ENCODE peak calls at places on chromosomes 11 and 22, in eight cellular contexts. R is T-helper 1 cell; W is fibroblast of the conjunctiva; H is DND-41; P is effector CD4-positive, alpha-beta T cell; F is kidney; Y is left ventricle myocardium inferior; A is OCI-LY7. V is an unnamed sample.

GRCh38 chr22:46201059-46201757 is 48.9 kb downstream of the CDPF1 start:
- DNase-seq in R (no peak), W (no peak), H (no peak), P (no peak), F (no peak), Y (no peak), A (no peak), V (no peak)

GRCh38 chr11:33774356-33775063 is at the start of gene FBXO3:
- DNase-seq in R (peak; percentile 86), W (peak; percentile 31), H (peak; percentile 91), P (peak; percentile 88), F (peak; percentile 96), Y (peak; percentile 90), A (peak; percentile 93), V (peak; percentile 87)

GRCh38 chr11:104259121-104259610 is 95.2 kb upstream of the PDGFD start:
- DNase-seq in R (no peak), W (no peak), H (no peak), P (no peak), F (no peak), Y (no peak), A (no peak), V (no peak)

GRCh38 chr11:102346456-102346747 is 612 bp upstream of the BIRC2 start:
- DNase-seq in R (no peak), W (no peak), H (no peak), P (no peak), F (no peak), Y (no peak), A (no peak), V (no peak)

GRCh38 chr22:44755956-44756361 is 3.6 kb downstream of the ARHGAP8 start:
- DNase-seq in R (no peak), W (no peak), H (no peak), P (no peak), F (peak; percentile 64), Y (no peak), A (no peak), V (no peak)

GRCh38 chr11:17578296-17578695 is 31.2 kb downstream of the OTOG start:
- DNase-seq in R (no peak), W (no peak), H (no peak), P (no peak), F (peak; percentile 69), Y (no peak), A (no peak), V (no peak)

GRCh38 chr11:46697303-46697702 is 3.1 kb downstream of the ARHGAP1 start:
- DNase-seq in R (no peak), W (no peak), H (no peak), P (no peak), F (no peak), Y (peak; percentile 43), A (no peak), V (no peak)

GRCh38 chr11:75400110-75400865 is 970 bp downstream of the RPS3 start:
- DNase-seq in R (peak; percentile 6), W (no peak), H (peak; percentile 25), P (no peak), F (no peak), Y (no peak), A (peak; percentile 43), V (no peak)

GRCh38 chr11:19727246-19727645 is 14.6 kb downstream of the NAV2 start:
- DNase-seq in R (no peak), W (peak; percentile 48), H (no peak), P (no peak), F (no peak), Y (no peak), A (no peak), V (no peak)

V was measured in MG63.